ENCODE peak calls at places on chromosomes 7 and 10, in nine cellular contexts. N is activated CD8-positive, alpha-beta memory T cell treated with anti-CD3 and anti-CD28 coated beads for 24 hours; G is Calu3; C is WTC11; Y is GM10248; O is T47D; V is ascending aorta; B is stimulated activated CD4-positive, alpha-beta T cell treated with anti-CD3 and anti-CD28 coated beads, Interleukin-1b, Interleukin-23, amount 100 ng/mL, for 1 hour; U is HFF-Myc. F is an unnamed sample.

GRCh38 chr7:114879554-114879953 is 42.3 kb upstream of the MDFIC start:
- DNase-seq in G (no peak), O (no peak), N (no peak), Y (no peak), B (no peak), V (no peak), C (no peak), U (peak), F (no peak)

GRCh38 chr7:23490357-23491131 is 20.3 kb upstream of the IGF2BP3 start:
- DNase-seq in Y (peak), V (no peak), C (peak), G (no peak), O (no peak), U (no peak), N (peak), B (no peak), F (peak)

GRCh38 chr7:113004726-113005454 is 81.7 kb downstream of the GPR85 start:
- DNase-seq in N (no peak), Y (no peak), G (no peak), V (no peak), O (no peak), C (no peak), B (no peak), U (no peak), F (no peak)

GRCh38 chr10:71429929-71430328 is 33.2 kb downstream of the CDH23 start:
- DNase-seq in V (no peak), G (no peak), Y (no peak), B (no peak), O (no peak), C (peak), U (no peak), N (peak), F (peak)

GRCh38 chr10:27100800-27101347 is 580 bp upstream of the ANKRD26 start:
- DNase-seq in G (no peak), C (no peak), Y (no peak), U (peak), N (no peak), V (no peak), O (no peak), B (no peak), F (no peak)

GRCh38 chr7:29510028-29510427 is 53.6 kb upstream of the PRR15 start:
- DNase-seq in B (no peak), N (no peak), V (no peak), U (no peak), G (no peak), C (no peak), Y (no peak), O (no peak), F (no peak)

GRCh38 chr7:40551685-40552576 is 417.1 kb downstream of the SUGCT start:
- DNase-seq in N (no peak), Y (no peak), V (no peak), U (peak), O (no peak), C (no peak), B (no peak), G (no peak), F (peak)

GRCh38 chr7:104252409-104253134 is 44.8 kb upstream of the ORC5 start:
- DNase-seq in V (no peak), C (no peak), O (no peak), U (no peak), G (no peak), B (no peak), N (no peak), Y (no peak), F (peak)

GRCh38 chr7:95491634-95492314 is 6.0 kb downstream of the ASB4 start:
- DNase-seq in G (peak), B (no peak), O (no peak), C (no peak), N (no peak), Y (no peak), V (no peak), U (no peak), F (no peak)

GRCh38 chr10:52318136-52318810 is 4.2 kb downstream of the DKK1 start:
- DNase-seq in C (no peak), O (no peak), V (no peak), Y (no peak), G (no peak), U (no peak), N (no peak), B (no peak), F (no peak)

GRCh38 chr10:8054498-8055407 is at the start of gene GATA3:
- DNase-seq in V (no peak), B (no peak), C (peak), U (no peak), Y (peak), G (peak), O (peak), N (peak), F (no peak)

GRCh38 chr7:47368190-47368812 is 213.6 kb downstream of the TNS3 start:
- DNase-seq in V (no peak), B (no peak), G (no peak), Y (no peak), C (no peak), U (no peak), O (no peak), N (no peak), F (no peak)

GRCh38 chr10:106746888-106747287 is 417.6 kb downstream of the SORCS1 start:
- DNase-seq in B (no peak), N (no peak), Y (no peak), U (no peak), V (no peak), O (no peak), G (no peak), C (no peak), F (no peak)

GRCh38 chr7:128056901-128057300 is 25.7 kb upstream of the LRRC4 start:
- DNase-seq in Y (no peak), N (no peak), B (no peak), V (no peak), U (no peak), G (no peak), C (no peak), O (no peak), F (no peak)

GRCh38 chr7:123023126-123023525 is 27.6 kb upstream of the TAS2R16 start:
- DNase-seq in O (no peak), N (no peak), G (no peak), C (no peak), Y (no peak), B (no peak), U (no peak), V (no peak), F (no peak)

GRCh38 chr10:6665847-6666246 is 85.8 kb upstream of the PRKCQ start:
- DNase-seq in O (no peak), C (no peak), B (no peak), Y (no peak), V (no peak), G (no peak), U (no peak), N (no peak), F (no peak)

GRCh38 chr10:82340166-82340565 is 465.2 kb downstream of the NRG3 start:
- DNase-seq in U (no peak), N (no peak), G (no peak), O (no peak), B (no peak), C (no peak), Y (no peak), V (no peak), F (no peak)

GRCh38 chr10:74738985-74739567 is 87.3 kb upstream of the KAT6B start:
- DNase-seq in B (no peak), Y (peak), N (peak), C (no peak), G (no peak), U (no peak), V (no peak), O (no peak), F (no peak)

GRCh38 chr7:7830122-7830878 is 111.9 kb upstream of the RPA3 start:
- DNase-seq in C (no peak), Y (no peak), N (no peak), U (no peak), G (peak), O (no peak), B (no peak), V (no peak), F (no peak)

GRCh38 chr7:29270979-29271658 is 76.5 kb downstream of the CHN2 start:
- DNase-seq in G (peak), Y (no peak), N (no peak), O (no peak), C (no peak), U (no peak), V (no peak), B (no peak), F (peak)

GRCh38 chr10:9010093-9010492 is 955.6 kb downstream of the GATA3 start:
- DNase-seq in O (no peak), C (no peak), G (no peak), B (no peak), V (no peak), U (no peak), N (no peak), Y (no peak), F (no peak)

GRCh38 chr10:43044444-43045245 is 32.2 kb upstream of the RET start:
- DNase-seq in C (no peak), U (no peak), G (no peak), Y (no peak), B (no peak), O (peak), N (no peak), V (no peak), F (no peak)

GRCh38 chr10:68828833-68829232 is 1.5 kb downstream of the STOX1 start:
- DNase-seq in Y (no peak), V (no peak), G (no peak), B (no peak), C (no peak), O (no peak), U (no peak), N (no peak), F (no peak)

GRCh38 chr10:84008878-84009277 is 130.4 kb upstream of the GHITM start:
- DNase-seq in Y (peak), C (peak), N (no peak), U (no peak), V (no peak), B (no peak), G (peak), O (no peak), F (peak)

GRCh38 chr10:62895058-62895457 is 78.9 kb upstream of the EGR2 start:
- DNase-seq in C (no peak), N (no peak), O (no peak), G (no peak), V (no peak), Y (no peak), U (no peak), B (no peak), F (no peak)

GRCh38 chr7:94856643-94857042 is 50.8 kb upstream of the PPP1R9A start:
- DNase-seq in O (no peak), U (no peak), B (no peak), Y (no peak), V (no peak), G (no peak), C (no peak), N (no peak), F (no peak)

GRCh38 chr10:11231285-11231684 is 213.6 kb downstream of the CELF2 start:
- DNase-seq in B (no peak), C (no peak), N (no peak), G (no peak), V (no peak), Y (no peak), U (no peak), O (no peak), F (no peak)

GRCh38 chr7:152865011-152865410 is 105.5 kb downstream of the ACTR3B start:
- DNase-seq in G (no peak), Y (no peak), U (no peak), B (no peak), O (no peak), V (no peak), C (no peak), N (no peak), F (no peak)

GRCh38 chr10:5234106-5234877 is 37.7 kb downstream of the AKR1C4 start:
- DNase-seq in V (no peak), B (no peak), U (peak), Y (no peak), O (no peak), N (no peak), G (peak), C (no peak), F (no peak)

GRCh38 chr10:6009159-6009558 is 31.8 kb upstream of the IL15RA start:
- DNase-seq in N (no peak), Y (no peak), G (no peak), O (no peak), C (no peak), B (no peak), U (no peak), V (no peak), F (no peak)

GRCh38 chr10:124093076-124093773 is at the start of gene CHST15:
- DNase-seq in G (peak), V (no peak), N (no peak), B (no peak), O (peak), U (peak), C (peak), Y (no peak), F (no peak)

GRCh38 chr7:132944774-132945173 is 137.1 kb downstream of the CHCHD3 start:
- DNase-seq in N (no peak), B (no peak), C (no peak), Y (no peak), U (no peak), V (no peak), G (no peak), O (no peak), F (no peak)

GRCh38 chr10:1069680-1070079 is 13.5 kb downstream of the WDR37 start:
- DNase-seq in N (no peak), O (no peak), C (no peak), U (no peak), G (no peak), Y (no peak), B (no peak), V (no peak), F (no peak)

GRCh38 chr7:80681272-80681885 is 42.9 kb downstream of the CD36 start:
- DNase-seq in O (peak), G (peak), B (no peak), U (peak), V (no peak), Y (peak), C (no peak), N (no peak), F (no peak)

F was measured in WERI-Rb-1.